ENCODE peak calls at places on chromosomes 3 and 15, in six cellular contexts. C is Peyer's patch, O is SK-N-SH, M is lower leg skin, X is colonic mucosa, G is heart left ventricle. Y is an unnamed sample.

GRCh38 chr3:113329757-113330156 is 111.5 kb downstream of the CFAP44 start:
- DNase-seq in G (no peak), M (no peak), C (no peak), X (no peak), O (no peak), Y (no peak)

GRCh38 chr3:12896206-12896697 is 54.9 kb upstream of the RPL32 start:
- DNase-seq in X (no peak), G (no peak), C (no peak), O (no peak), M (no peak), Y (no peak)

GRCh38 chr3:8737823-8738222 is 4.2 kb downstream of the CAV3 start:
- DNase-seq in C (no peak), O (no peak), X (no peak), M (no peak), G (no peak), Y (no peak)

GRCh38 chr3:131072099-131072559 is 45.5 kb downstream of the NEK11 start:
- DNase-seq in C (no peak), G (no peak), M (no peak), X (no peak), O (no peak), Y (no peak)

GRCh38 chr3:163939926-163940325 is 1138.4 kb downstream of the SI start:
- DNase-seq in O (no peak), C (no peak), X (no peak), M (no peak), G (no peak), Y (no peak)

GRCh38 chr3:121654493-121655385 is 6.0 kb downstream of the HCLS1 start:
- DNase-seq in X (no peak), M (no peak), C (no peak), G (no peak), O (no peak), Y (no peak)

GRCh38 chr3:39038165-39038564 is 13.6 kb downstream of the SCN11A start:
- DNase-seq in G (no peak), C (no peak), M (no peak), O (no peak), X (no peak), Y (no peak)

GRCh38 chr3:17023006-17023664 is 138.4 kb downstream of the PLCL2 start:
- DNase-seq in C (no peak), O (no peak), M (no peak), X (no peak), G (no peak), Y (no peak)

GRCh38 chr3:177104299-177104992 is 92.8 kb downstream of the TBL1XR1 start:
- DNase-seq in O (no peak), G (no peak), X (no peak), C (no peak), M (no peak), Y (no peak)

GRCh38 chr3:89256395-89256794 is 149.0 kb downstream of the EPHA3 start:
- DNase-seq in O (no peak), X (no peak), M (no peak), C (no peak), G (no peak), Y (no peak)

GRCh38 chr3:87855626-87856025 is 203.2 kb downstream of the CGGBP1 start:
- DNase-seq in O (no peak), G (no peak), X (no peak), C (no peak), M (no peak), Y (no peak)

GRCh38 chr3:11059090-11059798 is 66.7 kb downstream of the SLC6A1 start:
- DNase-seq in G (peak), C (peak), X (peak), M (peak), O (peak), Y (no peak)

GRCh38 chr3:11523793-11524160 is 119.9 kb downstream of the VGLL4 start:
- DNase-seq in X (no peak), O (no peak), M (no peak), C (no peak), G (peak), Y (peak)

GRCh38 chr3:174756200-174756829 is 102.8 kb upstream of the NAALADL2 start:
- DNase-seq in O (peak), C (no peak), X (no peak), M (no peak), G (no peak), Y (no peak)

GRCh38 chr15:98009169-98009568 is 48.7 kb downstream of the ARRDC4 start:
- DNase-seq in X (no peak), G (no peak), O (no peak), C (no peak), M (no peak), Y (no peak)

GRCh38 chr15:98009967-98010366 is 49.5 kb downstream of the ARRDC4 start:
- DNase-seq in C (no peak), O (no peak), X (no peak), M (no peak), G (no peak), Y (no peak)

GRCh38 chr15:98017150-98017964 is 56.9 kb downstream of the ARRDC4 start:
- DNase-seq in X (no peak), C (no peak), O (no peak), M (no peak), G (no peak), Y (no peak)

GRCh38 chr15:98012354-98012753 is 51.9 kb downstream of the ARRDC4 start:
- DNase-seq in X (no peak), G (no peak), M (no peak), C (no peak), O (no peak), Y (no peak)
- H3K4me3 ChIP-seq in X (peak), G (no peak), M (no peak), C (no peak), O (no peak), Y (no peak)

GRCh38 chr3:185928532-185928931 is 9.3 kb downstream of the TRA2B start:
- DNase-seq in C (no peak), X (no peak), M (no peak), O (no peak), G (no peak), Y (no peak)
- H3K4me3 ChIP-seq in C (no peak), X (no peak), M (no peak), O (no peak), G (no peak), Y (peak)

GRCh38 chr15:39415634-39416033 is 165.2 kb upstream of the THBS1 start:
- DNase-seq in C (no peak), G (no peak), M (no peak), X (no peak), O (no peak), Y (no peak)
- H3K4me3 ChIP-seq in C (no peak), G (no peak), M (no peak), X (no peak), O (no peak), Y (no peak)

GRCh38 chr3:49812916-49813496 is 747 bp downstream of the UBA7 start:
- DNase-seq in G (no peak), O (no peak), M (no peak), X (no peak), C (no peak), Y (no peak)
- H3K4me3 ChIP-seq in G (peak), O (peak), M (no peak), X (peak), C (peak), Y (peak)

GRCh38 chr3:61912158-61912557 is 350.8 kb downstream of the PTPRG start:
- DNase-seq in M (no peak), X (no peak), O (no peak), C (no peak), G (no peak), Y (no peak)

GRCh38 chr3:61915296-61915695 is 353.9 kb downstream of the PTPRG start:
- DNase-seq in C (no peak), M (no peak), G (no peak), O (no peak), X (no peak), Y (no peak)

GRCh38 chr3:61910732-61911131 is 349.4 kb downstream of the PTPRG start:
- DNase-seq in G (no peak), C (no peak), M (no peak), X (no peak), O (no peak), Y (no peak)

GRCh38 chr3:61914277-61914676 is 352.9 kb downstream of the PTPRG start:
- DNase-seq in M (no peak), X (no peak), C (no peak), G (no peak), O (no peak), Y (no peak)

GRCh38 chr3:61913657-61914056 is 352.3 kb downstream of the PTPRG start:
- DNase-seq in O (no peak), C (no peak), X (no peak), M (no peak), G (no peak), Y (no peak)
- H3K4me3 ChIP-seq in O (no peak), C (no peak), X (no peak), M (no peak), G (no peak), Y (no peak)

DNA sequence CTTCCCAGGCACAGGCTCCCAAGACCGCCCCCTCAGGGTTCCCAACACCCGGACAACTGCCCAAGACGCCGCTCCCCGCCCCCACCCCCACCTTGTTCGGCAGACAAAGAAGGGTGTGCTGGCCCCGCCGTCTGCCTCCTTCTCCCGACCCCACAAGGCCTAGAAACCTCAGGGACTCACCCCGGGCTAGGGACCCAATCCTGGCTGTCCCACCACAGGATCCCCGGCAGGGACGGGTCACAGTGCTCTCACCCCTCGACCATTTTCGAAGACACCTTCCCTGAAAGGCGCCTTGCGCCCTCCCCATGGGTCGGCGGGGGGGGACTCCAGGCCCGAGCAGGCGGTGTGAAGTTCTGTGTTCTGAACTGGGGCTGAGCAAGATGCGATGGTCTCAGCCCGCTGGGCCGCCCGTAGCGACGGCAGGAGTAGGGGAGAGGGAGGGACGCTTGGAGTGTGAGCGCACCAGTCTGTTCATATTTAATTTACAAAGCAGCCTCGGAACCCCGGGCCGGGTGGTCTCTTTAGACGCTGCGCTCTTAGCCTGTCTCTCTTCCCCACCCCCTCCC is 1.5 kb upstream of the ISLR2 start:
- DNase-seq in X (no peak), C (no peak), G (no peak), M (no peak), O (peak), Y (no peak)
- H3K4me3 ChIP-seq in X (no peak), C (no peak), G (peak), M (no peak), O (no peak), Y (peak)

GRCh38 chr3:100210777-100211145 is 50.0 kb upstream of the TBC1D23 start:
- DNase-seq in G (no peak), O (no peak), X (no peak), C (no peak), M (no peak), Y (no peak)
- H3K4me3 ChIP-seq in G (no peak), O (no peak), X (no peak), C (no peak), M (no peak), Y (peak)

Y was measured in coronary artery.